ENCODE peak calls at places on chromosomes 16 and 17, in four cellular contexts. One of them, this sample, is unnamed. For H3K4me1, the result is how much of the 10 kb centered on the place peaks cover.

GRCh38 chr16:27460213-27460612 is 58.2 kb downstream of the IL21R start:
- DNase-seq in Caco-2: no peak
- DNase-seq in NT2/D1: no peak
- DNase-seq in prostate gland: no peak
- DNase-seq in this sample: no peak

GRCh38 chr17:67293251-67294203 is 48.5 kb upstream of the HELZ start:
- DNase-seq in Caco-2: peak
- DNase-seq in prostate gland: peak
- DNase-seq in NT2/D1: no peak
- DNase-seq in this sample: peak

GRCh38 chr17:29155235-29155965 is 24.8 kb downstream of the MYO18A start:
- DNase-seq in prostate gland: no peak
- DNase-seq in NT2/D1: no peak
- DNase-seq in Caco-2: peak
- DNase-seq in this sample: no peak

GRCh38 chr17:66835476-66835875 is 559 bp downstream of the CACNG5 start:
- DNase-seq in prostate gland: no peak
- DNase-seq in Caco-2: peak
- DNase-seq in NT2/D1: no peak
- DNase-seq in this sample: peak

GRCh38 chr17:48439875-48440505 is 10.0 kb upstream of the SKAP1 start:
- DNase-seq in Caco-2: no peak
- DNase-seq in prostate gland: no peak
- DNase-seq in NT2/D1: no peak
- DNase-seq in this sample: no peak

GRCh38 chr17:39225308-39225973 is at the start of gene STAC2:
- DNase-seq in NT2/D1: no peak
- DNase-seq in Caco-2: no peak
- DNase-seq in prostate gland: no peak
- DNase-seq in this sample: no peak

GRCh38 chr17:7439462-7440112 is at the start of gene FGF11:
- DNase-seq in NT2/D1: no peak
- DNase-seq in prostate gland: no peak
- DNase-seq in Caco-2: no peak
- DNase-seq in this sample: no peak

GRCh38 chr17:32596206-32596605 is 109.4 kb downstream of the CDK5R1 start:
- DNase-seq in NT2/D1: no peak
- DNase-seq in Caco-2: no peak
- DNase-seq in prostate gland: no peak
- DNase-seq in this sample: no peak

GRCh38 chr16:1332618-1333148 is 762 bp upstream of the BAIAP3 start:
- DNase-seq in prostate gland: no peak
- DNase-seq in NT2/D1: no peak
- DNase-seq in Caco-2: no peak
- DNase-seq in this sample: no peak

GRCh38 chr17:48961516-48962233 is 6.7 kb downstream of the GIP start:
- DNase-seq in NT2/D1: peak
- DNase-seq in Caco-2: peak
- DNase-seq in prostate gland: no peak
- DNase-seq in this sample: no peak

GRCh38 chr17:37786481-37786880 is 41.6 kb upstream of the HNF1B start:
- DNase-seq in prostate gland: no peak
- DNase-seq in NT2/D1: no peak
- DNase-seq in Caco-2: no peak
- DNase-seq in this sample: no peak

GRCh38 chr17:75853410-75853809 is 1.7 kb downstream of the WBP2 start:
- DNase-seq in NT2/D1: no peak
- DNase-seq in Caco-2: no peak
- DNase-seq in prostate gland: no peak
- DNase-seq in this sample: no peak

GRCh38 chr16:72935896-72936295 is 112.0 kb downstream of the ZFHX3 start:
- DNase-seq in prostate gland: no peak
- DNase-seq in Caco-2: no peak
- DNase-seq in NT2/D1: no peak
- DNase-seq in this sample: peak

GRCh38 chr16:24070851-24071250 is 185.3 kb upstream of the CACNG3 start:
- DNase-seq in Caco-2: peak
- DNase-seq in NT2/D1: peak
- DNase-seq in prostate gland: no peak
- DNase-seq in this sample: no peak

GRCh38 chr17:40542562-40543411 is 22.5 kb downstream of the CCR7 start:
- DNase-seq in prostate gland: no peak
- DNase-seq in Caco-2: peak
- DNase-seq in NT2/D1: no peak
- DNase-seq in this sample: peak

GRCh38 chr16:1108299-1109252 is 12.5 kb upstream of the C1QTNF8 start:
- DNase-seq in Caco-2: no peak
- DNase-seq in NT2/D1: no peak
- DNase-seq in prostate gland: peak
- DNase-seq in this sample: peak

GRCh38 chr17:67696853-67697505 is 20.8 kb upstream of the NOL11 start:
- DNase-seq in prostate gland: no peak
- DNase-seq in NT2/D1: no peak
- DNase-seq in Caco-2: no peak
- DNase-seq in this sample: no peak

GRCh38 chr17:73706428-73706827 is 62.2 kb upstream of the SDK2 start:
- DNase-seq in prostate gland: no peak
- DNase-seq in Caco-2: no peak
- DNase-seq in NT2/D1: no peak
- DNase-seq in this sample: no peak
- H3K4me1 ChIP-seq in prostate gland: under half
- H3K4me1 ChIP-seq in Caco-2: under half
- H3K4me1 ChIP-seq in NT2/D1: under half
- H3K4me1 ChIP-seq in this sample: under half

GRCh38 chr16:85481738-85482137 is 131.4 kb upstream of the GSE1 start:
- DNase-seq in NT2/D1: no peak
- DNase-seq in Caco-2: no peak
- DNase-seq in prostate gland: no peak
- DNase-seq in this sample: no peak
- H3K4me1 ChIP-seq in NT2/D1: under half
- H3K4me1 ChIP-seq in Caco-2: under half
- H3K4me1 ChIP-seq in prostate gland: under half
- H3K4me1 ChIP-seq in this sample: under half

DNA sequence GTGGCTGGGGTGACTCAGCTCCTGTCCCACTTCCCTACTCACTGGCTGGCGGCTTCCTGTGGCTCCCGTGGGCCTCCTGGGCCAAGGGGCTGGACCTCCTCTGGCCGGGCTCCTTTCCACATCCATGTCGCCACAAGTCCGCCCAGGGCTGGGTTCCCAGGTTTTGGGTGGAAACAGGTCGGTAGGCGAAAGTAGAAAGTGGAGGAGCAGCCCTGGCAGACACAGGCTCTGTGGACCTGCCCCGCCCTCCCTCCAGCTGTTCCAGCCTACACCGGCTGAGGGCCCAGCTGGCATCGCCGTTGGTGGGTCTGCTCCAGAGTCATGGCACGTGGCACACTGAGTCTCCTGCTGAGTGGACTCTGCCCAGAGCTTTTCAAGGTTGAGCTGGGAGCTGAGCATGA is 28.7 kb downstream of the GSE1 start:
- DNase-seq in prostate gland: peak
- DNase-seq in Caco-2: no peak
- DNase-seq in NT2/D1: no peak
- DNase-seq in this sample: no peak
- H3K4me1 ChIP-seq in prostate gland: under half
- H3K4me1 ChIP-seq in Caco-2: under half
- H3K4me1 ChIP-seq in NT2/D1: under half
- H3K4me1 ChIP-seq in this sample: under half

GRCh38 chr17:57402691-57403090 is 146.4 kb downstream of the MSI2 start:
- DNase-seq in prostate gland: no peak
- DNase-seq in NT2/D1: no peak
- DNase-seq in Caco-2: no peak
- DNase-seq in this sample: no peak
- H3K4me1 ChIP-seq in prostate gland: under half
- H3K4me1 ChIP-seq in NT2/D1: under half
- H3K4me1 ChIP-seq in Caco-2: under half
- H3K4me1 ChIP-seq in this sample: under half

DNA sequence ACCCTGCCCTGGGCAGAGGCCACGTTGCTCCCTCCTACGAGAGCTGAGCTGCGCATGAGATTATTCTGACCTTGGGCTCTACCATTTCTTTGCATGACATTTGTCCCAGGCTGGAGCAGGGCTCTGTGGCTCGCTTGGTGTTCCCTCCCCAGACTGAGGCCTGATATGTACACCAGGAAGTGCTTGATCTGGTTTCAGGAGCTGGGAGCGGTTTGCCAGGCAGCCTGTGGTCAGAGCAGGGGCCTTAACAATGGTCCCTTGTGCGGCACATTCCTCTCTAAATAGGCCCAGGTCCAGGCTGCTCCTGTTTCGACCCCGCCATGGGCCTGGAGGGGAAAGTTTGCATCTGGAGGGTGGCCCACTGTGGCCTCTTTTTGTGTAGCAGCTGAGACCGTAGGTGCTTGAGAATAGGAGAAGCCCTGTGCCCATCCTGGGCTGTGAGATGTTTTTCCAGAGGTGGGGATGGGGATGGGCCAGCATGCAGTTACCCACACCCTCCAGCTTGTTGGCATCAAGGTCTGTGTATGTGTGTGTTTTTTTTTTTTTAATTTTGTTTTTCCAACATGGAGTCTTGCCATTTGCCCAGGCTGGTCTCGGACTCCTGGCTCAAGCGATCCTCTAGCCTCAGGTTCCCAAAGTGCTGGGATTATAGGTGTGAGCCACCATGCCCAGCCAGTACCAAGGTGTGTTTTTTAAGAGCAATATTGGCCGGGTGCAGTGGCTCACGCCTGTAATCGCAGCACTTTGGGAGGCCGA is 253.9 kb downstream of the SEC14L1 start:
- DNase-seq in prostate gland: peak
- DNase-seq in Caco-2: no peak
- DNase-seq in NT2/D1: no peak
- DNase-seq in this sample: no peak
- H3K4me1 ChIP-seq in prostate gland: under half
- H3K4me1 ChIP-seq in Caco-2: under half
- H3K4me1 ChIP-seq in NT2/D1: under half
- H3K4me1 ChIP-seq in this sample: under half

This sample was measured in tibial artery.